ENCODE peak calls at places on chromosome 2, in five cellular contexts. One of them, this sample, is unnamed.
A peak's percentile ranks its signal among the peaks of the same experiment; 100 is the strongest.

GRCh38 chr2:178152542-178152941 is 40.3 kb downstream of the RBM45 start:
- DNase-seq in stimulated activated CD4-positive, alpha-beta T cell treated with anti-CD3 and anti-CD28 coated beads, Interleukin-12 subunit alpha, Interleukin-12 subunit beta, amount 100 ng/mL, for 4 hours: no peak
- DNase-seq in AML-193: no peak
- DNase-seq in fibroblast of mammary gland: no peak
- DNase-seq in transverse colon: no peak
- DNase-seq in this sample: no peak

GRCh38 chr2:59888015-59888414 is 665.4 kb downstream of the BCL11A start:
- DNase-seq in fibroblast of mammary gland: no peak
- DNase-seq in AML-193: no peak
- DNase-seq in transverse colon: no peak
- DNase-seq in stimulated activated CD4-positive, alpha-beta T cell treated with anti-CD3 and anti-CD28 coated beads, Interleukin-12 subunit alpha, Interleukin-12 subunit beta, amount 100 ng/mL, for 4 hours: no peak
- DNase-seq in this sample: no peak

GRCh38 chr2:161033059-161033660 is 127.1 kb upstream of the TANK start:
- DNase-seq in transverse colon: no peak
- DNase-seq in AML-193: no peak
- DNase-seq in fibroblast of mammary gland: peak; percentile 38
- DNase-seq in stimulated activated CD4-positive, alpha-beta T cell treated with anti-CD3 and anti-CD28 coated beads, Interleukin-12 subunit alpha, Interleukin-12 subunit beta, amount 100 ng/mL, for 4 hours: no peak
- DNase-seq in this sample: no peak

GRCh38 chr2:46493241-46493970 is 14.0 kb downstream of the TMEM247 start:
- DNase-seq in fibroblast of mammary gland: peak; percentile 46
- DNase-seq in AML-193: no peak
- DNase-seq in transverse colon: no peak
- DNase-seq in stimulated activated CD4-positive, alpha-beta T cell treated with anti-CD3 and anti-CD28 coated beads, Interleukin-12 subunit alpha, Interleukin-12 subunit beta, amount 100 ng/mL, for 4 hours: no peak
- DNase-seq in this sample: no peak

GRCh38 chr2:47226124-47227040 is 71.3 kb upstream of the STPG4 start:
- DNase-seq in stimulated activated CD4-positive, alpha-beta T cell treated with anti-CD3 and anti-CD28 coated beads, Interleukin-12 subunit alpha, Interleukin-12 subunit beta, amount 100 ng/mL, for 4 hours: no peak
- DNase-seq in fibroblast of mammary gland: no peak
- DNase-seq in AML-193: no peak
- DNase-seq in transverse colon: no peak
- DNase-seq in this sample: no peak

GRCh38 chr2:46569061-46569560 is 89.7 kb downstream of the TMEM247 start:
- DNase-seq in stimulated activated CD4-positive, alpha-beta T cell treated with anti-CD3 and anti-CD28 coated beads, Interleukin-12 subunit alpha, Interleukin-12 subunit beta, amount 100 ng/mL, for 4 hours: no peak
- DNase-seq in transverse colon: no peak
- DNase-seq in AML-193: peak; percentile 81
- DNase-seq in fibroblast of mammary gland: no peak
- DNase-seq in this sample: no peak

GRCh38 chr2:213152065-213152794 is 818 bp upstream of the IKZF2 start:
- DNase-seq in transverse colon: peak; percentile 72
- DNase-seq in stimulated activated CD4-positive, alpha-beta T cell treated with anti-CD3 and anti-CD28 coated beads, Interleukin-12 subunit alpha, Interleukin-12 subunit beta, amount 100 ng/mL, for 4 hours: no peak
- DNase-seq in AML-193: peak; percentile 32
- DNase-seq in fibroblast of mammary gland: peak; percentile 59
- DNase-seq in this sample: no peak

GRCh38 chr2:18630101-18630500 is 40.7 kb upstream of the NT5C1B start:
- DNase-seq in AML-193: no peak
- DNase-seq in transverse colon: no peak
- DNase-seq in stimulated activated CD4-positive, alpha-beta T cell treated with anti-CD3 and anti-CD28 coated beads, Interleukin-12 subunit alpha, Interleukin-12 subunit beta, amount 100 ng/mL, for 4 hours: no peak
- DNase-seq in fibroblast of mammary gland: peak; percentile 57
- DNase-seq in this sample: no peak

GRCh38 chr2:214934006-214934405 is 124.5 kb upstream of the BARD1 start:
- DNase-seq in transverse colon: no peak
- DNase-seq in AML-193: no peak
- DNase-seq in fibroblast of mammary gland: no peak
- DNase-seq in stimulated activated CD4-positive, alpha-beta T cell treated with anti-CD3 and anti-CD28 coated beads, Interleukin-12 subunit alpha, Interleukin-12 subunit beta, amount 100 ng/mL, for 4 hours: no peak
- DNase-seq in this sample: no peak

GRCh38 chr2:8631465-8632005 is 50.3 kb upstream of the ID2 start:
- DNase-seq in stimulated activated CD4-positive, alpha-beta T cell treated with anti-CD3 and anti-CD28 coated beads, Interleukin-12 subunit alpha, Interleukin-12 subunit beta, amount 100 ng/mL, for 4 hours: no peak
- DNase-seq in transverse colon: no peak
- DNase-seq in AML-193: no peak
- DNase-seq in fibroblast of mammary gland: no peak
- DNase-seq in this sample: no peak

GRCh38 chr2:26356771-26357170 is 10.2 kb upstream of the ADGRF3 start:
- DNase-seq in transverse colon: no peak
- DNase-seq in fibroblast of mammary gland: no peak
- DNase-seq in AML-193: no peak
- DNase-seq in stimulated activated CD4-positive, alpha-beta T cell treated with anti-CD3 and anti-CD28 coated beads, Interleukin-12 subunit alpha, Interleukin-12 subunit beta, amount 100 ng/mL, for 4 hours: no peak
- DNase-seq in this sample: no peak

GRCh38 chr2:211454684-211455083 is 898.3 kb downstream of the CPS1 start:
- DNase-seq in stimulated activated CD4-positive, alpha-beta T cell treated with anti-CD3 and anti-CD28 coated beads, Interleukin-12 subunit alpha, Interleukin-12 subunit beta, amount 100 ng/mL, for 4 hours: no peak
- DNase-seq in transverse colon: no peak
- DNase-seq in fibroblast of mammary gland: no peak
- DNase-seq in AML-193: no peak
- DNase-seq in this sample: no peak

GRCh38 chr2:237020086-237020485 is 65.6 kb upstream of the COPS8 start:
- DNase-seq in AML-193: no peak
- DNase-seq in transverse colon: no peak
- DNase-seq in fibroblast of mammary gland: no peak
- DNase-seq in stimulated activated CD4-positive, alpha-beta T cell treated with anti-CD3 and anti-CD28 coated beads, Interleukin-12 subunit alpha, Interleukin-12 subunit beta, amount 100 ng/mL, for 4 hours: no peak
- DNase-seq in this sample: no peak

GRCh38 chr2:188506843-188507242 is 215.2 kb downstream of the GULP1 start:
- DNase-seq in fibroblast of mammary gland: no peak
- DNase-seq in transverse colon: no peak
- DNase-seq in stimulated activated CD4-positive, alpha-beta T cell treated with anti-CD3 and anti-CD28 coated beads, Interleukin-12 subunit alpha, Interleukin-12 subunit beta, amount 100 ng/mL, for 4 hours: no peak
- DNase-seq in AML-193: no peak
- DNase-seq in this sample: no peak

GRCh38 chr2:96918754-96919550 is 49.1 kb upstream of the SEMA4C start:
- DNase-seq in stimulated activated CD4-positive, alpha-beta T cell treated with anti-CD3 and anti-CD28 coated beads, Interleukin-12 subunit alpha, Interleukin-12 subunit beta, amount 100 ng/mL, for 4 hours: no peak
- DNase-seq in AML-193: no peak
- DNase-seq in fibroblast of mammary gland: no peak
- DNase-seq in transverse colon: no peak
- DNase-seq in this sample: no peak

GRCh38 chr2:239393401-239393940 is 7.3 kb downstream of the HDAC4 start:
- DNase-seq in AML-193: no peak
- DNase-seq in stimulated activated CD4-positive, alpha-beta T cell treated with anti-CD3 and anti-CD28 coated beads, Interleukin-12 subunit alpha, Interleukin-12 subunit beta, amount 100 ng/mL, for 4 hours: no peak
- DNase-seq in transverse colon: peak; percentile 55
- DNase-seq in fibroblast of mammary gland: peak; percentile 70
- DNase-seq in this sample: no peak

GRCh38 chr2:232653441-232653840 is 20.0 kb downstream of the EFHD1 start:
- DNase-seq in transverse colon: no peak
- DNase-seq in fibroblast of mammary gland: no peak
- DNase-seq in AML-193: no peak
- DNase-seq in stimulated activated CD4-positive, alpha-beta T cell treated with anti-CD3 and anti-CD28 coated beads, Interleukin-12 subunit alpha, Interleukin-12 subunit beta, amount 100 ng/mL, for 4 hours: no peak
- DNase-seq in this sample: no peak

GRCh38 chr2:49807689-49808088 is 653.4 kb upstream of the FSHR start:
- DNase-seq in stimulated activated CD4-positive, alpha-beta T cell treated with anti-CD3 and anti-CD28 coated beads, Interleukin-12 subunit alpha, Interleukin-12 subunit beta, amount 100 ng/mL, for 4 hours: no peak
- DNase-seq in AML-193: no peak
- DNase-seq in transverse colon: no peak
- DNase-seq in fibroblast of mammary gland: no peak
- DNase-seq in this sample: no peak

GRCh38 chr2:88016948-88017779 is 817 bp upstream of the RNU2-63P start:
- DNase-seq in AML-193: peak; percentile 58
- DNase-seq in transverse colon: peak; percentile 68
- DNase-seq in fibroblast of mammary gland: no peak
- DNase-seq in stimulated activated CD4-positive, alpha-beta T cell treated with anti-CD3 and anti-CD28 coated beads, Interleukin-12 subunit alpha, Interleukin-12 subunit beta, amount 100 ng/mL, for 4 hours: no peak
- DNase-seq in this sample: no peak

GRCh38 chr2:40751981-40752380 is 300.1 kb upstream of the SLC8A1 start:
- DNase-seq in transverse colon: no peak
- DNase-seq in fibroblast of mammary gland: peak; percentile 48
- DNase-seq in AML-193: no peak
- DNase-seq in stimulated activated CD4-positive, alpha-beta T cell treated with anti-CD3 and anti-CD28 coated beads, Interleukin-12 subunit alpha, Interleukin-12 subunit beta, amount 100 ng/mL, for 4 hours: no peak
- DNase-seq in this sample: no peak

GRCh38 chr2:227297052-227297451 is 28.0 kb upstream of the MFF start:
- DNase-seq in fibroblast of mammary gland: no peak
- DNase-seq in transverse colon: no peak
- DNase-seq in stimulated activated CD4-positive, alpha-beta T cell treated with anti-CD3 and anti-CD28 coated beads, Interleukin-12 subunit alpha, Interleukin-12 subunit beta, amount 100 ng/mL, for 4 hours: no peak
- DNase-seq in AML-193: no peak
- DNase-seq in this sample: no peak

GRCh38 chr2:185161701-185162100 is 563.4 kb downstream of the ZNF804A start:
- DNase-seq in fibroblast of mammary gland: no peak
- DNase-seq in transverse colon: no peak
- DNase-seq in AML-193: no peak
- DNase-seq in stimulated activated CD4-positive, alpha-beta T cell treated with anti-CD3 and anti-CD28 coated beads, Interleukin-12 subunit alpha, Interleukin-12 subunit beta, amount 100 ng/mL, for 4 hours: no peak
- DNase-seq in this sample: no peak

GRCh38 chr2:158756976-158757375 is 38.1 kb upstream of the DAPL1 start:
- DNase-seq in transverse colon: no peak
- DNase-seq in AML-193: no peak
- DNase-seq in fibroblast of mammary gland: peak; percentile 95
- DNase-seq in stimulated activated CD4-positive, alpha-beta T cell treated with anti-CD3 and anti-CD28 coated beads, Interleukin-12 subunit alpha, Interleukin-12 subunit beta, amount 100 ng/mL, for 4 hours: no peak
- DNase-seq in this sample: no peak

GRCh38 chr2:48357351-48357750 is 172.6 kb upstream of the STON1 start:
- DNase-seq in transverse colon: no peak
- DNase-seq in fibroblast of mammary gland: no peak
- DNase-seq in stimulated activated CD4-positive, alpha-beta T cell treated with anti-CD3 and anti-CD28 coated beads, Interleukin-12 subunit alpha, Interleukin-12 subunit beta, amount 100 ng/mL, for 4 hours: no peak
- DNase-seq in AML-193: no peak
- DNase-seq in this sample: no peak

GRCh38 chr2:158633261-158633660 is 161.9 kb upstream of the DAPL1 start:
- DNase-seq in transverse colon: no peak
- DNase-seq in fibroblast of mammary gland: peak; percentile 27
- DNase-seq in AML-193: no peak
- DNase-seq in stimulated activated CD4-positive, alpha-beta T cell treated with anti-CD3 and anti-CD28 coated beads, Interleukin-12 subunit alpha, Interleukin-12 subunit beta, amount 100 ng/mL, for 4 hours: no peak
- DNase-seq in this sample: no peak

GRCh38 chr2:176814274-176814673 is 398.3 kb upstream of the HNRNPA3 start:
- DNase-seq in fibroblast of mammary gland: no peak
- DNase-seq in AML-193: no peak
- DNase-seq in stimulated activated CD4-positive, alpha-beta T cell treated with anti-CD3 and anti-CD28 coated beads, Interleukin-12 subunit alpha, Interleukin-12 subunit beta, amount 100 ng/mL, for 4 hours: no peak
- DNase-seq in transverse colon: no peak
- DNase-seq in this sample: no peak

GRCh38 chr2:236939271-236939670 is 146.4 kb upstream of the COPS8 start:
- DNase-seq in transverse colon: no peak
- DNase-seq in fibroblast of mammary gland: no peak
- DNase-seq in stimulated activated CD4-positive, alpha-beta T cell treated with anti-CD3 and anti-CD28 coated beads, Interleukin-12 subunit alpha, Interleukin-12 subunit beta, amount 100 ng/mL, for 4 hours: no peak
- DNase-seq in AML-193: no peak
- DNase-seq in this sample: peak; percentile 24

GRCh38 chr2:85680707-85681353 is 12.8 kb upstream of the SFTPB start:
- DNase-seq in transverse colon: no peak
- DNase-seq in AML-193: no peak
- DNase-seq in fibroblast of mammary gland: peak; percentile 24
- DNase-seq in stimulated activated CD4-positive, alpha-beta T cell treated with anti-CD3 and anti-CD28 coated beads, Interleukin-12 subunit alpha, Interleukin-12 subunit beta, amount 100 ng/mL, for 4 hours: no peak
- DNase-seq in this sample: no peak

GRCh38 chr2:151260492-151261239 is 997 bp downstream of the RBM43 start:
- DNase-seq in fibroblast of mammary gland: peak; percentile 52
- DNase-seq in transverse colon: no peak
- DNase-seq in stimulated activated CD4-positive, alpha-beta T cell treated with anti-CD3 and anti-CD28 coated beads, Interleukin-12 subunit alpha, Interleukin-12 subunit beta, amount 100 ng/mL, for 4 hours: no peak
- DNase-seq in AML-193: peak; percentile 37
- DNase-seq in this sample: no peak

GRCh38 chr2:72955188-72956049 is 38.1 kb downstream of the EMX1 start:
- DNase-seq in transverse colon: no peak
- DNase-seq in stimulated activated CD4-positive, alpha-beta T cell treated with anti-CD3 and anti-CD28 coated beads, Interleukin-12 subunit alpha, Interleukin-12 subunit beta, amount 100 ng/mL, for 4 hours: no peak
- DNase-seq in AML-193: no peak
- DNase-seq in fibroblast of mammary gland: no peak
- DNase-seq in this sample: no peak

This sample was measured in H1.